ENCODE peak calls at places on chromosomes 4 and X, in six cellular contexts. T, J, U, B, H and S are unnamed samples.

GRCh38 chrX:15674514-15674898 is 9.9 kb upstream of the CLTRN start:
- DNase-seq in B (no peak), H (no peak), U (peak), T (peak), J (peak), S (peak)

GRCh38 chr4:178632415-178632814 is 1190.2 kb upstream of the AGA start:
- DNase-seq in H (no peak), J (no peak), U (no peak), B (no peak), T (no peak), S (no peak)

GRCh38 chr4:125187621-125188176 is 127.1 kb upstream of the FAT4 start:
- DNase-seq in U (no peak), B (no peak), H (no peak), T (no peak), J (no peak), S (no peak)

GRCh38 chr4:135256111-135256510 is 1054.5 kb upstream of the PABPC4L start:
- DNase-seq in U (no peak), H (no peak), J (no peak), B (no peak), T (no peak), S (no peak)

GRCh38 chr4:176238157-176238608 is 30.8 kb downstream of the ASB5 start:
- DNase-seq in T (no peak), H (no peak), U (no peak), B (no peak), J (no peak), S (no peak)

GRCh38 chrX:151183233-151183632 is 6.8 kb downstream of the GPR50 start:
- DNase-seq in T (no peak), H (no peak), U (no peak), J (no peak), B (no peak), S (no peak)

GRCh38 chrX:15170927-15171326 is 99.0 kb downstream of the ASB9 start:
- DNase-seq in H (no peak), J (no peak), U (no peak), T (no peak), B (no peak), S (no peak)

GRCh38 chr4:26130173-26130572 is 190.6 kb upstream of the RBPJ start:
- DNase-seq in B (no peak), H (no peak), T (no peak), U (peak), J (no peak), S (no peak)

GRCh38 chr4:142416711-142417275 is 429.3 kb downstream of the INPP4B start:
- DNase-seq in T (no peak), H (no peak), J (no peak), U (no peak), B (no peak), S (no peak)

GRCh38 chr4:103915224-103915869 is 195.6 kb upstream of the TACR3 start:
- DNase-seq in T (peak), H (no peak), U (peak), J (no peak), B (no peak), S (peak)

GRCh38 chr4:161714022-161714751 is 449.6 kb downstream of the FSTL5 start:
- DNase-seq in T (no peak), H (no peak), U (no peak), B (no peak), J (no peak), S (no peak)